ENCODE peak calls at places on chromosomes 5 and 9, in six cellular contexts. One of them, this sample, is unnamed.

GRCh38 chr5:111984044-111984443 is 227.1 kb upstream of the NREP start:
- DNase-seq in fibroblast of mammary gland: peak; percentile 99
- DNase-seq in Peyer's patch: no peak
- DNase-seq in GM12865: peak; percentile 42
- DNase-seq in stromal cell of bone marrow: peak; percentile 87
- DNase-seq in right cardiac atrium: no peak
- DNase-seq in this sample: no peak

GRCh38 chr9:121558423-121558950 is 58.8 kb upstream of the GGTA1 start:
- DNase-seq in Peyer's patch: no peak
- DNase-seq in GM12865: peak; percentile 16
- DNase-seq in stromal cell of bone marrow: no peak
- DNase-seq in fibroblast of mammary gland: no peak
- DNase-seq in right cardiac atrium: peak; percentile 55
- DNase-seq in this sample: no peak

GRCh38 chr5:91206734-91207133 is 176.4 kb downstream of the ARRDC3 start:
- DNase-seq in Peyer's patch: no peak
- DNase-seq in GM12865: no peak
- DNase-seq in stromal cell of bone marrow: peak; percentile 68
- DNase-seq in right cardiac atrium: no peak
- DNase-seq in fibroblast of mammary gland: peak; percentile 90
- DNase-seq in this sample: no peak

GRCh38 chr5:67350600-67351315 is 154.2 kb upstream of the CD180 start:
- DNase-seq in stromal cell of bone marrow: no peak
- DNase-seq in Peyer's patch: no peak
- DNase-seq in GM12865: no peak
- DNase-seq in right cardiac atrium: peak; percentile 67
- DNase-seq in fibroblast of mammary gland: peak; percentile 38
- DNase-seq in this sample: peak; percentile 53

GRCh38 chr9:1008256-1008655 is 31.8 kb downstream of the DMRT3 start:
- DNase-seq in right cardiac atrium: no peak
- DNase-seq in GM12865: no peak
- DNase-seq in stromal cell of bone marrow: no peak
- DNase-seq in Peyer's patch: no peak
- DNase-seq in fibroblast of mammary gland: peak; percentile 52
- DNase-seq in this sample: no peak

GRCh38 chr9:127311239-127311741 is 46.7 kb downstream of the GARNL3 start:
- DNase-seq in fibroblast of mammary gland: peak; percentile 71
- DNase-seq in right cardiac atrium: no peak
- DNase-seq in Peyer's patch: no peak
- DNase-seq in GM12865: peak; percentile 36
- DNase-seq in stromal cell of bone marrow: peak; percentile 74
- DNase-seq in this sample: peak; percentile 68

GRCh38 chr5:148408092-148408491 is 24.3 kb downstream of the FBXO38 start:
- DNase-seq in GM12865: no peak
- DNase-seq in Peyer's patch: no peak
- DNase-seq in fibroblast of mammary gland: no peak
- DNase-seq in stromal cell of bone marrow: no peak
- DNase-seq in right cardiac atrium: no peak
- DNase-seq in this sample: no peak

GRCh38 chr5:143148461-143149170 is 254.9 kb downstream of the NR3C1 start:
- DNase-seq in GM12865: no peak
- DNase-seq in stromal cell of bone marrow: peak; percentile 65
- DNase-seq in fibroblast of mammary gland: peak; percentile 88
- DNase-seq in Peyer's patch: no peak
- DNase-seq in right cardiac atrium: no peak
- DNase-seq in this sample: no peak

GRCh38 chr9:16396389-16396788 is 474.1 kb downstream of the BNC2 start:
- DNase-seq in fibroblast of mammary gland: peak; percentile 93
- DNase-seq in stromal cell of bone marrow: peak; percentile 25
- DNase-seq in Peyer's patch: no peak
- DNase-seq in right cardiac atrium: no peak
- DNase-seq in GM12865: no peak
- DNase-seq in this sample: no peak

GRCh38 chr5:6859001-6859400 is 145.8 kb downstream of the TENT4A start:
- DNase-seq in stromal cell of bone marrow: no peak
- DNase-seq in Peyer's patch: no peak
- DNase-seq in fibroblast of mammary gland: no peak
- DNase-seq in GM12865: no peak
- DNase-seq in right cardiac atrium: no peak
- DNase-seq in this sample: no peak

GRCh38 chr5:150217041-150217440 is 27.2 kb downstream of the SLC6A7 start:
- DNase-seq in stromal cell of bone marrow: no peak
- DNase-seq in right cardiac atrium: no peak
- DNase-seq in GM12865: no peak
- DNase-seq in Peyer's patch: peak; percentile 72
- DNase-seq in fibroblast of mammary gland: no peak
- DNase-seq in this sample: peak; percentile 12

GRCh38 chr5:132059696-132060500 is 557 bp upstream of the IL3 start:
- DNase-seq in GM12865: no peak
- DNase-seq in fibroblast of mammary gland: no peak
- DNase-seq in stromal cell of bone marrow: no peak
- DNase-seq in Peyer's patch: peak; percentile 40
- DNase-seq in right cardiac atrium: no peak
- DNase-seq in this sample: no peak

GRCh38 chr9:23643656-23644258 is 182.3 kb downstream of the ELAVL2 start:
- DNase-seq in fibroblast of mammary gland: no peak
- DNase-seq in stromal cell of bone marrow: no peak
- DNase-seq in GM12865: no peak
- DNase-seq in Peyer's patch: no peak
- DNase-seq in right cardiac atrium: no peak
- DNase-seq in this sample: no peak

This sample was measured in NCI-H1105 treated with DMSO at 0.1 percent for 48 hours.